ENCODE peak calls at places on chromosomes 13 and 19, in four cellular contexts. O is AG08395; R is activated naive CD4-positive, alpha-beta T cell treated with anti-CD3 and anti-CD28 coated beads, Interleukin-2, amount 10 ng/mL, durations not matched to agents 7 days and 5 days; F is NCI-H187. B is an unnamed sample.

GRCh38 chr19:1247747-1248453 is 483 bp upstream of the MIDN start:
- DNase-seq in O (no peak), R (no peak), F (no peak), B (no peak)

GRCh38 chr19:1374250-1374577 is 9.5 kb upstream of the NDUFS7 start:
- DNase-seq in O (no peak), R (no peak), F (no peak), B (no peak)

GRCh38 chr19:41958367-41959055 is 610 bp downstream of the RABAC1 start:
- DNase-seq in O (peak), R (peak), F (peak), B (peak)

GRCh38 chr19:19420570-19421301 is 15.3 kb downstream of the GATAD2A start:
- DNase-seq in O (peak), R (no peak), F (no peak), B (peak)

GRCh38 chr13:107912745-107913144 is 302.6 kb downstream of the LIG4 start:
- DNase-seq in O (no peak), R (no peak), F (no peak), B (no peak)

GRCh38 chr13:42043676-42044075 is 4.8 kb upstream of the DGKH start:
- DNase-seq in O (no peak), R (no peak), F (no peak), B (no peak)

GRCh38 chr13:63085851-63086250 is 1670.2 kb upstream of the PCDH20 start:
- DNase-seq in O (no peak), R (no peak), F (no peak), B (no peak)

GRCh38 chr13:37495046-37495445 is 103.5 kb downstream of the POSTN start:
- DNase-seq in O (peak), R (no peak), F (no peak), B (no peak)

GRCh38 chr13:42815686-42816085 is 34.3 kb downstream of the FAM216B start:
- DNase-seq in O (no peak), R (no peak), F (no peak), B (no peak)

GRCh38 chr13:74250738-74251190 is 116.6 kb upstream of the KLF12 start:
- DNase-seq in O (peak), R (no peak), F (no peak), B (no peak)

GRCh38 chr13:71866173-71867091 is 572 bp downstream of the DACH1 start:
- DNase-seq in O (peak), R (peak), F (no peak), B (no peak)

GRCh38 chr13:109610517-109610916 is 175.9 kb downstream of the IRS2 start:
- DNase-seq in O (no peak), R (peak), F (no peak), B (peak)

GRCh38 chr13:75763511-75763910 is 127.4 kb downstream of the LMO7 start:
- DNase-seq in O (no peak), R (no peak), F (no peak), B (no peak)

GRCh38 chr19:2050349-2050990 is 574 bp downstream of the MKNK2 start:
- DNase-seq in O (no peak), R (peak), F (no peak), B (no peak)

GRCh38 chr19:3096267-3096901 is 2.2 kb downstream of the GNA11 start:
- DNase-seq in O (no peak), R (no peak), F (no peak), B (no peak)

GRCh38 chr13:23469901-23470525 is 36.5 kb upstream of the SACS start:
- DNase-seq in O (peak), R (no peak), F (no peak), B (no peak)

GRCh38 chr13:41675306-41675705 is 218.0 kb downstream of the RGCC start:
- DNase-seq in O (peak), R (no peak), F (no peak), B (no peak)

GRCh38 chr19:12984683-12985048 is 10.6 kb upstream of the NFIX start:
- DNase-seq in O (no peak), R (no peak), F (no peak), B (no peak)

GRCh38 chr19:32876919-32877285 is 7.3 kb upstream of the SLC7A9 start:
- DNase-seq in O (no peak), R (no peak), F (no peak), B (no peak)

GRCh38 chr19:10292206-10292788 is 2.5 kb downstream of the ICAM5 start:
- DNase-seq in O (peak), R (peak), F (no peak), B (no peak)

GRCh38 chr19:14519860-14520407 is 1.7 kb upstream of the DNAJB1 start:
- DNase-seq in O (no peak), R (no peak), F (no peak), B (peak)

GRCh38 chr13:48334534-48335127 is 31.1 kb downstream of the RB1 start:
- DNase-seq in O (peak), R (no peak), F (no peak), B (peak)

GRCh38 chr13:57636811-57637210 is 5.3 kb downstream of the PCDH17 start:
- DNase-seq in O (no peak), R (no peak), F (no peak), B (no peak)

GRCh38 chr19:10045371-10045770 is 32.1 kb downstream of the RDH8 start:
- DNase-seq in O (no peak), R (no peak), F (no peak), B (no peak)

GRCh38 chr13:102198418-102199322 is 203.2 kb downstream of the FGF14 start:
- DNase-seq in O (no peak), R (no peak), F (no peak), B (no peak)

GRCh38 chr19:2027361-2027760 is 11.8 kb upstream of the BTBD2 start:
- DNase-seq in O (peak), R (no peak), F (no peak), B (no peak)

GRCh38 chr19:33052352-33052972 is 12.2 kb downstream of the RHPN2 start:
- DNase-seq in O (peak), R (no peak), F (no peak), B (no peak)

GRCh38 chr13:36509369-36509768 is 77.1 kb downstream of the CCNA1 start:
- DNase-seq in O (no peak), R (no peak), F (no peak), B (peak)

GRCh38 chr13:27171244-27171829 is at the start of gene USP12:
- DNase-seq in O (peak), R (no peak), F (no peak), B (no peak)

GRCh38 chr19:45792482-45793177 is at the start of gene DMWD:
- DNase-seq in O (peak), R (peak), F (peak), B (peak)